ENCODE peak calls at places on chromosomes 16 and 17, in nine cellular contexts. One of them, this sample, is unnamed.

GRCh38 chr17:10102817-10103216 is 95.6 kb downstream of the GAS7 start:
- DNase-seq in Peyer's patch: no peak
- DNase-seq in breast epithelium: no peak
- DNase-seq in tibial nerve: no peak
- DNase-seq in ovary: no peak
- DNase-seq in esophagus squamous epithelium: no peak
- DNase-seq in stomach: no peak
- DNase-seq in sigmoid colon: no peak
- DNase-seq in IMR-90: no peak
- DNase-seq in this sample: no peak

GRCh38 chr17:6643460-6644125 is 2.7 kb downstream of the TXNDC17 start:
- DNase-seq in Peyer's patch: no peak
- DNase-seq in breast epithelium: no peak
- DNase-seq in tibial nerve: no peak
- DNase-seq in ovary: no peak
- DNase-seq in esophagus squamous epithelium: no peak
- DNase-seq in stomach: no peak
- DNase-seq in sigmoid colon: no peak
- DNase-seq in IMR-90: peak; percentile 66
- DNase-seq in this sample: no peak

GRCh38 chr16:81608515-81609209 is 164.1 kb downstream of the CMIP start:
- DNase-seq in Peyer's patch: no peak
- DNase-seq in breast epithelium: no peak
- DNase-seq in tibial nerve: peak; percentile 26
- DNase-seq in ovary: no peak
- DNase-seq in esophagus squamous epithelium: no peak
- DNase-seq in stomach: no peak
- DNase-seq in sigmoid colon: no peak
- DNase-seq in IMR-90: peak; percentile 65
- DNase-seq in this sample: no peak

GRCh38 chr17:22441776-22442175 is 749.5 kb downstream of the KCNJ18 start:
- DNase-seq in Peyer's patch: no peak
- DNase-seq in breast epithelium: no peak
- DNase-seq in tibial nerve: no peak
- DNase-seq in ovary: no peak
- DNase-seq in esophagus squamous epithelium: no peak
- DNase-seq in stomach: no peak
- DNase-seq in sigmoid colon: no peak
- DNase-seq in IMR-90: no peak
- DNase-seq in this sample: no peak

GRCh38 chr16:5903153-5903552 is 805.6 kb upstream of the EEF2KMT start:
- DNase-seq in Peyer's patch: no peak
- DNase-seq in breast epithelium: no peak
- DNase-seq in tibial nerve: no peak
- DNase-seq in ovary: no peak
- DNase-seq in esophagus squamous epithelium: no peak
- DNase-seq in stomach: no peak
- DNase-seq in sigmoid colon: no peak
- DNase-seq in IMR-90: no peak
- DNase-seq in this sample: no peak

GRCh38 chr17:59762022-59762825 is 54.8 kb downstream of the VMP1 start:
- DNase-seq in Peyer's patch: no peak
- DNase-seq in breast epithelium: no peak
- DNase-seq in tibial nerve: no peak
- DNase-seq in ovary: no peak
- DNase-seq in esophagus squamous epithelium: no peak
- DNase-seq in stomach: no peak
- DNase-seq in sigmoid colon: no peak
- DNase-seq in IMR-90: peak; percentile 89
- DNase-seq in this sample: no peak

GRCh38 chr16:84985079-84986065 is 26.0 kb downstream of the ZDHHC7 start:
- DNase-seq in Peyer's patch: peak; percentile 39
- DNase-seq in breast epithelium: no peak
- DNase-seq in tibial nerve: no peak
- DNase-seq in ovary: no peak
- DNase-seq in esophagus squamous epithelium: no peak
- DNase-seq in stomach: no peak
- DNase-seq in sigmoid colon: no peak
- DNase-seq in IMR-90: peak; percentile 93
- DNase-seq in this sample: no peak

GRCh38 chr16:58970775-58971174 is 236.7 kb upstream of the GOT2 start:
- DNase-seq in Peyer's patch: no peak
- DNase-seq in breast epithelium: no peak
- DNase-seq in tibial nerve: no peak
- DNase-seq in ovary: no peak
- DNase-seq in esophagus squamous epithelium: no peak
- DNase-seq in stomach: no peak
- DNase-seq in sigmoid colon: no peak
- DNase-seq in IMR-90: no peak
- DNase-seq in this sample: no peak

GRCh38 chr17:38507436-38507835 is 79.2 kb downstream of the ARHGAP23 start:
- DNase-seq in Peyer's patch: no peak
- DNase-seq in breast epithelium: no peak
- DNase-seq in tibial nerve: no peak
- DNase-seq in ovary: no peak
- DNase-seq in esophagus squamous epithelium: no peak
- DNase-seq in stomach: no peak
- DNase-seq in sigmoid colon: no peak
- DNase-seq in IMR-90: no peak
- DNase-seq in this sample: no peak

GRCh38 chr17:76402711-76403110 is 18.3 kb downstream of the SPHK1 start:
- DNase-seq in Peyer's patch: no peak
- DNase-seq in breast epithelium: no peak
- DNase-seq in tibial nerve: no peak
- DNase-seq in ovary: no peak
- DNase-seq in esophagus squamous epithelium: no peak
- DNase-seq in stomach: no peak
- DNase-seq in sigmoid colon: no peak
- DNase-seq in IMR-90: no peak
- DNase-seq in this sample: peak; percentile 16

GRCh38 chr17:67759355-67760171 is 41.8 kb downstream of the NOL11 start:
- DNase-seq in Peyer's patch: no peak
- DNase-seq in breast epithelium: no peak
- DNase-seq in tibial nerve: no peak
- DNase-seq in ovary: no peak
- DNase-seq in esophagus squamous epithelium: no peak
- DNase-seq in stomach: no peak
- DNase-seq in sigmoid colon: peak; percentile 65
- DNase-seq in IMR-90: peak; percentile 50
- DNase-seq in this sample: peak; percentile 24

GRCh38 chr17:72120878-72121163 is at the start of gene SOX9:
- DNase-seq in Peyer's patch: peak; percentile 86
- DNase-seq in breast epithelium: peak; percentile 97
- DNase-seq in tibial nerve: peak; percentile 79
- DNase-seq in ovary: no peak
- DNase-seq in esophagus squamous epithelium: no peak
- DNase-seq in stomach: peak; percentile 92
- DNase-seq in sigmoid colon: peak; percentile 86
- DNase-seq in IMR-90: peak; percentile 96
- DNase-seq in this sample: peak; percentile 85

GRCh38 chr17:30824002-30824355 is 513 bp downstream of the CRLF3 start:
- DNase-seq in Peyer's patch: no peak
- DNase-seq in breast epithelium: no peak
- DNase-seq in tibial nerve: no peak
- DNase-seq in ovary: peak; percentile 37
- DNase-seq in esophagus squamous epithelium: no peak
- DNase-seq in stomach: no peak
- DNase-seq in sigmoid colon: no peak
- DNase-seq in IMR-90: no peak
- DNase-seq in this sample: peak; percentile 36

GRCh38 chr16:10834130-10834529 is 15.5 kb upstream of the TVP23A start:
- DNase-seq in Peyer's patch: peak; percentile 75
- DNase-seq in breast epithelium: no peak
- DNase-seq in tibial nerve: no peak
- DNase-seq in ovary: no peak
- DNase-seq in esophagus squamous epithelium: no peak
- DNase-seq in stomach: no peak
- DNase-seq in sigmoid colon: no peak
- DNase-seq in IMR-90: no peak
- DNase-seq in this sample: no peak

GRCh38 chr16:31141489-31142108 is 6.1 kb upstream of the PRSS8 start:
- DNase-seq in Peyer's patch: peak; percentile 65
- DNase-seq in breast epithelium: peak; percentile 59
- DNase-seq in tibial nerve: no peak
- DNase-seq in ovary: peak; percentile 65
- DNase-seq in esophagus squamous epithelium: no peak
- DNase-seq in stomach: no peak
- DNase-seq in sigmoid colon: peak; percentile 77
- DNase-seq in IMR-90: peak; percentile 84
- DNase-seq in this sample: no peak

GRCh38 chr17:35315283-35315682 is 58.1 kb downstream of the SLFN11 start:
- DNase-seq in Peyer's patch: no peak
- DNase-seq in breast epithelium: no peak
- DNase-seq in tibial nerve: no peak
- DNase-seq in ovary: peak; percentile 17
- DNase-seq in esophagus squamous epithelium: no peak
- DNase-seq in stomach: no peak
- DNase-seq in sigmoid colon: no peak
- DNase-seq in IMR-90: peak; percentile 85
- DNase-seq in this sample: no peak

GRCh38 chr17:18258356-18259038 is at the start of gene FLII:
- DNase-seq in Peyer's patch: peak; percentile 81
- DNase-seq in breast epithelium: no peak
- DNase-seq in tibial nerve: no peak
- DNase-seq in ovary: peak; percentile 73
- DNase-seq in esophagus squamous epithelium: no peak
- DNase-seq in stomach: peak; percentile 61
- DNase-seq in sigmoid colon: peak; percentile 78
- DNase-seq in IMR-90: peak; percentile 17
- DNase-seq in this sample: peak; percentile 76

GRCh38 chr17:78148286-78149016 is 2.3 kb downstream of the C17orf99 start:
- DNase-seq in Peyer's patch: no peak
- DNase-seq in breast epithelium: no peak
- DNase-seq in tibial nerve: no peak
- DNase-seq in ovary: no peak
- DNase-seq in esophagus squamous epithelium: no peak
- DNase-seq in stomach: no peak
- DNase-seq in sigmoid colon: no peak
- DNase-seq in IMR-90: no peak
- DNase-seq in this sample: no peak
- H3K27ac ChIP-seq in Peyer's patch: peak overlapping the region; percentile 60
- H3K27ac ChIP-seq in breast epithelium: no peak overlapping the region
- H3K27ac ChIP-seq in tibial nerve: no peak overlapping the region
- H3K27ac ChIP-seq in ovary: no peak overlapping the region
- H3K27ac ChIP-seq in esophagus squamous epithelium: no peak overlapping the region
- H3K27ac ChIP-seq in stomach: no peak overlapping the region
- H3K27ac ChIP-seq in sigmoid colon: no peak overlapping the region
- H3K27ac ChIP-seq in IMR-90: no peak overlapping the region
- H3K27ac ChIP-seq in this sample: no peak overlapping the region

GRCh38 chr17:75046583-75047289 is at the start of the genes ATP5PD and KCTD2:
- DNase-seq in Peyer's patch: peak; percentile 95
- DNase-seq in breast epithelium: peak; percentile 97
- DNase-seq in tibial nerve: peak; percentile 91
- DNase-seq in ovary: peak; percentile 98
- DNase-seq in esophagus squamous epithelium: peak; percentile 81
- DNase-seq in stomach: peak; percentile 96
- DNase-seq in sigmoid colon: peak; percentile 99
- DNase-seq in IMR-90: peak; percentile 96
- DNase-seq in this sample: peak; percentile 96
- TF ChIP-seq POLR2A in Peyer's patch: peak; percentile 96
- TF ChIP-seq POLR2A in breast epithelium: peak; percentile 88
- TF ChIP-seq POLR2A in tibial nerve: peak; percentile 88
- TF ChIP-seq POLR2A in ovary: peak; percentile 93
- TF ChIP-seq POLR2A in esophagus squamous epithelium: peak; percentile 95
- TF ChIP-seq POLR2A in stomach: peak; percentile 73
- TF ChIP-seq POLR2A in sigmoid colon: peak; percentile 98
- TF ChIP-seq POLR2A in IMR-90: peak; percentile 74
- TF ChIP-seq POLR2A in this sample: peak; percentile 85

GRCh38 chr17:742147-742793 is 9.8 kb downstream of the GEMIN4 start:
- DNase-seq in Peyer's patch: no peak
- DNase-seq in breast epithelium: no peak
- DNase-seq in tibial nerve: no peak
- DNase-seq in ovary: no peak
- DNase-seq in esophagus squamous epithelium: no peak
- DNase-seq in stomach: no peak
- DNase-seq in sigmoid colon: no peak
- DNase-seq in IMR-90: no peak
- DNase-seq in this sample: no peak
- H3K27ac ChIP-seq in Peyer's patch: no peak overlapping the region
- H3K27ac ChIP-seq in breast epithelium: no peak overlapping the region
- H3K27ac ChIP-seq in tibial nerve: no peak overlapping the region
- H3K27ac ChIP-seq in ovary: no peak overlapping the region
- H3K27ac ChIP-seq in esophagus squamous epithelium: no peak overlapping the region
- H3K27ac ChIP-seq in stomach: no peak overlapping the region
- H3K27ac ChIP-seq in sigmoid colon: no peak overlapping the region
- H3K27ac ChIP-seq in IMR-90: no peak overlapping the region
- H3K27ac ChIP-seq in this sample: no peak overlapping the region

GRCh38 chr17:8155341-8156173 is 3.4 kb upstream of the PER1 start:
- DNase-seq in Peyer's patch: no peak
- DNase-seq in breast epithelium: peak; percentile 90
- DNase-seq in tibial nerve: no peak
- DNase-seq in ovary: no peak
- DNase-seq in esophagus squamous epithelium: no peak
- DNase-seq in stomach: peak; percentile 60
- DNase-seq in sigmoid colon: peak; percentile 67
- DNase-seq in IMR-90: no peak
- DNase-seq in this sample: no peak

GRCh38 chr17:8153550-8153956 is 1.3 kb upstream of the PER1 start:
- DNase-seq in Peyer's patch: peak; percentile 81
- DNase-seq in breast epithelium: peak; percentile 79
- DNase-seq in tibial nerve: peak; percentile 76
- DNase-seq in ovary: peak; percentile 76
- DNase-seq in esophagus squamous epithelium: no peak
- DNase-seq in stomach: peak; percentile 73
- DNase-seq in sigmoid colon: peak; percentile 94
- DNase-seq in IMR-90: peak; percentile 97
- DNase-seq in this sample: peak; percentile 90

GRCh38 chr17:8154608-8155152 is 2.5 kb upstream of the PER1 start:
- DNase-seq in Peyer's patch: no peak
- DNase-seq in breast epithelium: no peak
- DNase-seq in tibial nerve: no peak
- DNase-seq in ovary: no peak
- DNase-seq in esophagus squamous epithelium: no peak
- DNase-seq in stomach: no peak
- DNase-seq in sigmoid colon: no peak
- DNase-seq in IMR-90: no peak
- DNase-seq in this sample: no peak

GRCh38 chr17:8152981-8153549 is 861 bp upstream of the PER1 start:
- DNase-seq in Peyer's patch: no peak
- DNase-seq in breast epithelium: peak; percentile 53
- DNase-seq in tibial nerve: no peak
- DNase-seq in ovary: peak; percentile 62
- DNase-seq in esophagus squamous epithelium: no peak
- DNase-seq in stomach: no peak
- DNase-seq in sigmoid colon: peak; percentile 76
- DNase-seq in IMR-90: no peak
- DNase-seq in this sample: no peak

DNA sequence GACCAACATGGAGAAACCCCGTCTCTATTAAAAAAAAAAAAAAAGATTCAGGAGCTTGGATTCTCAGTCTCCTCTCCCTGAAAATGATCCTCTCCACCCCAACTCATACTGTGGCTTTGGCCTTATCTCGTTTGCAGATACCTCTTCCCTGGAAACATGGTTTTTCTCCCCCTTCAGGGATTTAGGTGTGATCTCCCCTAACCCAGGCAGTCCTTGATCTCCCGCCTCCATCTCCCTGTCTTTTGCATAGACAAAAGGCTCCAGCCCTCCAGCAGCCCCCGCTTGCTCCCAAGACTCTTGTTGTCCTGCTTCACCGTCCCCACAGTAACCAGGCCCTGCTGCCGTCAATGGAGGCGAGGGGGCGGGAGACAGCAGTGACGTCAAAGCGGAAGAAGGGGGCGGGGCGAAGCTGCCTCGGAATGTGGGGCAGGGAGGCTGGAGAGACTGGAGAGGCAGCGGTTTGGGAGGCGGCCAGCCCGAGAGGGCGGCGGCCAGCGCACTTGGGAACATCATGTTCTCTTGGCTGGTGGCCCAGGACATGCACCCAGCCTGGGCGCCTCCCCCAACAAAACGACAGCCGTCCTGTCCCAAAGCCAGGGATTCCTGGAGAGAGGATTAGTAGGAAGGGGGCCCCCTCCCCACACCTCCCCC is 1.9 kb upstream of the PER1 start:
- DNase-seq in Peyer's patch: peak; percentile 100
- DNase-seq in breast epithelium: peak; percentile 100
- DNase-seq in tibial nerve: peak; percentile 100
- DNase-seq in ovary: peak; percentile 100
- DNase-seq in esophagus squamous epithelium: peak; percentile 78
- DNase-seq in stomach: peak; percentile 100
- DNase-seq in sigmoid colon: peak; percentile 100
- DNase-seq in IMR-90: peak; percentile 98
- DNase-seq in this sample: peak; percentile 99
- TF ChIP-seq POLR2A in Peyer's patch: peak; percentile 72
- TF ChIP-seq POLR2A in breast epithelium: peak; percentile 34
- TF ChIP-seq POLR2A in tibial nerve: peak; percentile 94
- TF ChIP-seq POLR2A in ovary: peak; percentile 86
- TF ChIP-seq POLR2A in esophagus squamous epithelium: peak; percentile 87
- TF ChIP-seq POLR2A in stomach: peak; percentile 13
- TF ChIP-seq POLR2A in sigmoid colon: peak; percentile 86
- TF ChIP-seq POLR2A in IMR-90: peak; percentile 81
- TF ChIP-seq POLR2A in this sample: peak; percentile 75